ENCODE peak calls at places on chromosomes 6 and 20, in eight cellular contexts. One of them, this sample, is unnamed.

GRCh38 chr6:45619994-45620471 is 242.3 kb upstream of the SUPT3H start:
- DNase-seq in PC-3: no peak
- DNase-seq in neural progenitor cell: no peak
- DNase-seq in MM.1S: peak; percentile 59
- DNase-seq in HCT116: no peak
- DNase-seq in hepatocyte: no peak
- DNase-seq in SK-N-SH: no peak
- DNase-seq in GM23338: no peak
- DNase-seq in this sample: peak; percentile 57

GRCh38 chr20:4014031-4014474 is 1.3 kb downstream of the RNF24 start:
- DNase-seq in PC-3: peak; percentile 97
- DNase-seq in hepatocyte: peak; percentile 82
- DNase-seq in HCT116: peak; percentile 68
- DNase-seq in neural progenitor cell: peak; percentile 55
- DNase-seq in SK-N-SH: peak; percentile 61
- DNase-seq in GM23338: peak; percentile 33
- DNase-seq in MM.1S: peak; percentile 74
- DNase-seq in this sample: peak; percentile 48

GRCh38 chr6:132952468-132952867 is 138.1 kb downstream of the RPS12 start:
- DNase-seq in GM23338: no peak
- DNase-seq in neural progenitor cell: no peak
- DNase-seq in SK-N-SH: no peak
- DNase-seq in hepatocyte: no peak
- DNase-seq in PC-3: peak; percentile 57
- DNase-seq in HCT116: no peak
- DNase-seq in MM.1S: no peak
- DNase-seq in this sample: no peak

GRCh38 chr20:2752631-2753455 is 47.6 kb downstream of the CPXM1 start:
- DNase-seq in hepatocyte: peak; percentile 79
- DNase-seq in SK-N-SH: no peak
- DNase-seq in GM23338: peak; percentile 91
- DNase-seq in MM.1S: peak; percentile 42
- DNase-seq in neural progenitor cell: peak; percentile 90
- DNase-seq in PC-3: peak; percentile 50
- DNase-seq in HCT116: peak; percentile 31
- DNase-seq in this sample: no peak

GRCh38 chr6:44272529-44272928 is 2.3 kb downstream of the TMEM151B start:
- DNase-seq in hepatocyte: no peak
- DNase-seq in SK-N-SH: no peak
- DNase-seq in neural progenitor cell: no peak
- DNase-seq in GM23338: no peak
- DNase-seq in HCT116: no peak
- DNase-seq in PC-3: no peak
- DNase-seq in MM.1S: no peak
- DNase-seq in this sample: no peak

GRCh38 chr20:3670511-3670910 is 7.3 kb upstream of the GFRA4 start:
- DNase-seq in HCT116: no peak
- DNase-seq in hepatocyte: no peak
- DNase-seq in neural progenitor cell: peak; percentile 33
- DNase-seq in GM23338: peak; percentile 44
- DNase-seq in PC-3: peak; percentile 17
- DNase-seq in SK-N-SH: peak; percentile 57
- DNase-seq in MM.1S: no peak
- DNase-seq in this sample: no peak

GRCh38 chr6:112037783-112038216 is 16.1 kb upstream of the CCN6 start:
- DNase-seq in GM23338: no peak
- DNase-seq in SK-N-SH: no peak
- DNase-seq in hepatocyte: peak; percentile 30
- DNase-seq in neural progenitor cell: no peak
- DNase-seq in HCT116: no peak
- DNase-seq in MM.1S: no peak
- DNase-seq in PC-3: peak; percentile 83
- DNase-seq in this sample: no peak

GRCh38 chr20:1721687-1722512 is 64.3 kb upstream of the SIRPG start:
- DNase-seq in SK-N-SH: no peak
- DNase-seq in neural progenitor cell: no peak
- DNase-seq in PC-3: peak; percentile 73
- DNase-seq in GM23338: peak; percentile 88
- DNase-seq in hepatocyte: no peak
- DNase-seq in MM.1S: peak; percentile 89
- DNase-seq in HCT116: no peak
- DNase-seq in this sample: peak; percentile 4

GRCh38 chr6:82866446-82866845 is 199.2 kb downstream of the UBE3D start:
- DNase-seq in GM23338: no peak
- DNase-seq in hepatocyte: no peak
- DNase-seq in MM.1S: no peak
- DNase-seq in PC-3: no peak
- DNase-seq in neural progenitor cell: no peak
- DNase-seq in HCT116: no peak
- DNase-seq in SK-N-SH: no peak
- DNase-seq in this sample: no peak

GRCh38 chr6:29651413-29652197 is 5.3 kb upstream of the MOG start:
- DNase-seq in PC-3: peak; percentile 71
- DNase-seq in neural progenitor cell: peak; percentile 21
- DNase-seq in SK-N-SH: peak; percentile 54
- DNase-seq in HCT116: peak; percentile 38
- DNase-seq in GM23338: peak; percentile 70
- DNase-seq in hepatocyte: peak; percentile 52
- DNase-seq in MM.1S: peak; percentile 46
- DNase-seq in this sample: peak; percentile 55

GRCh38 chr6:108559097-108559883 is 1.4 kb upstream of the FOXO3 start:
- DNase-seq in neural progenitor cell: peak; percentile 89
- DNase-seq in PC-3: peak; percentile 76
- DNase-seq in GM23338: peak; percentile 74
- DNase-seq in SK-N-SH: peak; percentile 85
- DNase-seq in MM.1S: peak; percentile 88
- DNase-seq in HCT116: no peak
- DNase-seq in hepatocyte: peak; percentile 95
- DNase-seq in this sample: peak; percentile 82

GRCh38 chr6:163780993-163781392 is 366.5 kb downstream of the QKI start:
- DNase-seq in hepatocyte: peak; percentile 19
- DNase-seq in GM23338: peak; percentile 10
- DNase-seq in MM.1S: no peak
- DNase-seq in neural progenitor cell: peak; percentile 67
- DNase-seq in PC-3: no peak
- DNase-seq in SK-N-SH: peak; percentile 10
- DNase-seq in HCT116: no peak
- DNase-seq in this sample: no peak

GRCh38 chr6:78243519-78243918 is 590.7 kb downstream of the MEI4 start:
- DNase-seq in hepatocyte: peak; percentile 10
- DNase-seq in PC-3: peak; percentile 16
- DNase-seq in MM.1S: no peak
- DNase-seq in SK-N-SH: peak; percentile 1
- DNase-seq in GM23338: no peak
- DNase-seq in neural progenitor cell: no peak
- DNase-seq in HCT116: no peak
- DNase-seq in this sample: no peak

GRCh38 chr20:2402271-2402980 is 21.7 kb downstream of the TGM6 start:
- DNase-seq in neural progenitor cell: peak; percentile 16
- DNase-seq in HCT116: peak; percentile 34
- DNase-seq in MM.1S: no peak
- DNase-seq in hepatocyte: peak; percentile 22
- DNase-seq in SK-N-SH: peak; percentile 48
- DNase-seq in GM23338: peak; percentile 45
- DNase-seq in PC-3: peak; percentile 66
- DNase-seq in this sample: no peak

GRCh38 chr20:50303573-50304500 is 113.2 kb downstream of the CEBPB start:
- DNase-seq in MM.1S: no peak
- DNase-seq in hepatocyte: peak; percentile 87
- DNase-seq in neural progenitor cell: no peak
- DNase-seq in SK-N-SH: peak; percentile 76
- DNase-seq in PC-3: peak; percentile 39
- DNase-seq in GM23338: no peak
- DNase-seq in HCT116: no peak
- DNase-seq in this sample: no peak

GRCh38 chr20:14984768-14985622 is 647.6 kb upstream of the FLRT3 start:
- DNase-seq in neural progenitor cell: no peak
- DNase-seq in MM.1S: no peak
- DNase-seq in GM23338: no peak
- DNase-seq in hepatocyte: peak; percentile 21
- DNase-seq in SK-N-SH: no peak
- DNase-seq in HCT116: no peak
- DNase-seq in PC-3: peak; percentile 46
- DNase-seq in this sample: no peak

GRCh38 chr20:13008761-13009681 is at the start of gene SPTLC3:
- DNase-seq in PC-3: peak; percentile 81
- DNase-seq in hepatocyte: peak; percentile 77
- DNase-seq in HCT116: no peak
- DNase-seq in SK-N-SH: no peak
- DNase-seq in neural progenitor cell: peak; percentile 46
- DNase-seq in MM.1S: no peak
- DNase-seq in GM23338: peak; percentile 53
- DNase-seq in this sample: peak; percentile 2

GRCh38 chr20:41001497-41001896 is 27.1 kb upstream of the TOP1 start:
- DNase-seq in GM23338: no peak
- DNase-seq in MM.1S: no peak
- DNase-seq in neural progenitor cell: no peak
- DNase-seq in PC-3: no peak
- DNase-seq in hepatocyte: no peak
- DNase-seq in SK-N-SH: no peak
- DNase-seq in HCT116: no peak
- DNase-seq in this sample: no peak

GRCh38 chr6:135627092-135627715 is 129.7 kb upstream of the AHI1 start:
- DNase-seq in MM.1S: no peak
- DNase-seq in neural progenitor cell: no peak
- DNase-seq in PC-3: no peak
- DNase-seq in GM23338: no peak
- DNase-seq in HCT116: no peak
- DNase-seq in hepatocyte: no peak
- DNase-seq in SK-N-SH: no peak
- DNase-seq in this sample: no peak

GRCh38 chr6:13308332-13308731 is 20.0 kb downstream of the TBC1D7 start:
- DNase-seq in HCT116: no peak
- DNase-seq in SK-N-SH: no peak
- DNase-seq in GM23338: no peak
- DNase-seq in neural progenitor cell: no peak
- DNase-seq in PC-3: no peak
- DNase-seq in hepatocyte: no peak
- DNase-seq in MM.1S: no peak
- DNase-seq in this sample: no peak

GRCh38 chr6:13305791-13306190 is 22.5 kb downstream of the TBC1D7 start:
- DNase-seq in MM.1S: no peak
- DNase-seq in GM23338: no peak
- DNase-seq in SK-N-SH: no peak
- DNase-seq in hepatocyte: no peak
- DNase-seq in HCT116: no peak
- DNase-seq in neural progenitor cell: no peak
- DNase-seq in PC-3: no peak
- DNase-seq in this sample: no peak

GRCh38 chr6:13305256-13305650 is 23.1 kb downstream of the TBC1D7 start:
- DNase-seq in SK-N-SH: no peak
- DNase-seq in HCT116: no peak
- DNase-seq in neural progenitor cell: no peak
- DNase-seq in GM23338: no peak
- DNase-seq in PC-3: no peak
- DNase-seq in hepatocyte: no peak
- DNase-seq in MM.1S: no peak
- DNase-seq in this sample: peak; percentile 43

GRCh38 chr6:13304580-13305255 is 23.6 kb downstream of the TBC1D7 start:
- DNase-seq in HCT116: no peak
- DNase-seq in neural progenitor cell: no peak
- DNase-seq in GM23338: no peak
- DNase-seq in MM.1S: peak; percentile 59
- DNase-seq in PC-3: no peak
- DNase-seq in SK-N-SH: no peak
- DNase-seq in hepatocyte: no peak
- DNase-seq in this sample: peak; percentile 78

GRCh38 chr6:13307508-13307995 is 20.8 kb downstream of the TBC1D7 start:
- DNase-seq in SK-N-SH: no peak
- DNase-seq in neural progenitor cell: no peak
- DNase-seq in hepatocyte: no peak
- DNase-seq in MM.1S: no peak
- DNase-seq in PC-3: no peak
- DNase-seq in GM23338: no peak
- DNase-seq in HCT116: no peak
- DNase-seq in this sample: no peak
- TF ChIP-seq EZH2phosphoT487 in SK-N-SH: no peak
- TF ChIP-seq EZH2phosphoT487 in neural progenitor cell: no peak
- TF ChIP-seq EZH2phosphoT487 in hepatocyte: no peak
- TF ChIP-seq EZH2phosphoT487 in MM.1S: no peak
- TF ChIP-seq EZH2phosphoT487 in PC-3: no peak
- TF ChIP-seq EZH2phosphoT487 in GM23338: no peak
- TF ChIP-seq EZH2phosphoT487 in HCT116: no peak
- TF ChIP-seq EZH2phosphoT487 in this sample: no peak

GRCh38 chr6:139109558-139109957 is 25.3 kb upstream of the HECA start:
- DNase-seq in HCT116: peak; percentile 32
- DNase-seq in GM23338: peak; percentile 79
- DNase-seq in neural progenitor cell: peak; percentile 54
- DNase-seq in hepatocyte: peak; percentile 41
- DNase-seq in SK-N-SH: no peak
- DNase-seq in MM.1S: no peak
- DNase-seq in PC-3: peak; percentile 43
- DNase-seq in this sample: peak; percentile 45
- TF ChIP-seq CTCF in HCT116: peak; percentile 51
- TF ChIP-seq CTCF in GM23338: peak; percentile 88
- TF ChIP-seq CTCF in neural progenitor cell: peak; percentile 54
- TF ChIP-seq CTCF in hepatocyte: peak; percentile 33
- TF ChIP-seq CTCF in SK-N-SH: peak; percentile 29
- TF ChIP-seq CTCF in MM.1S: no peak
- TF ChIP-seq CTCF in PC-3: peak; percentile 43
- TF ChIP-seq CTCF in this sample: peak; percentile 67

GRCh38 chr20:32249030-32249738 is 28.3 kb upstream of the KIF3B start:
- DNase-seq in neural progenitor cell: no peak
- DNase-seq in HCT116: no peak
- DNase-seq in hepatocyte: no peak
- DNase-seq in MM.1S: no peak
- DNase-seq in PC-3: no peak
- DNase-seq in GM23338: no peak
- DNase-seq in SK-N-SH: no peak
- DNase-seq in this sample: no peak
- TF ChIP-seq EZH2phosphoT487 in neural progenitor cell: no peak
- TF ChIP-seq EZH2phosphoT487 in HCT116: no peak
- TF ChIP-seq EZH2phosphoT487 in hepatocyte: no peak
- TF ChIP-seq EZH2phosphoT487 in MM.1S: no peak
- TF ChIP-seq EZH2phosphoT487 in PC-3: no peak
- TF ChIP-seq EZH2phosphoT487 in GM23338: no peak
- TF ChIP-seq EZH2phosphoT487 in SK-N-SH: no peak
- TF ChIP-seq EZH2phosphoT487 in this sample: no peak

GRCh38 chr6:114343782-114344144 is 940 bp upstream of the HS3ST5 start:
- DNase-seq in HCT116: no peak
- DNase-seq in MM.1S: no peak
- DNase-seq in PC-3: no peak
- DNase-seq in GM23338: no peak
- DNase-seq in hepatocyte: no peak
- DNase-seq in neural progenitor cell: no peak
- DNase-seq in SK-N-SH: no peak
- DNase-seq in this sample: no peak
- TF ChIP-seq CTCF in HCT116: no peak
- TF ChIP-seq CTCF in MM.1S: no peak
- TF ChIP-seq CTCF in PC-3: no peak
- TF ChIP-seq CTCF in GM23338: no peak
- TF ChIP-seq CTCF in hepatocyte: no peak
- TF ChIP-seq CTCF in neural progenitor cell: no peak
- TF ChIP-seq CTCF in SK-N-SH: no peak
- TF ChIP-seq CTCF in this sample: no peak